ENCODE peak calls at places on chromosomes 11 and 22, in six cellular contexts. O is neural progenitor cell, I is fibroblast of lung, P is upper lobe of left lung, N is cardiac muscle cell, W is AG04450. V is an unnamed sample.

GRCh38 chr22:20036535-20037392 is 15.9 kb downstream of the TANGO2 start:
- DNase-seq in O (no peak), I (no peak), P (no peak), N (no peak), W (no peak), V (no peak)

GRCh38 chr22:40121463-40121862 is 56.3 kb upstream of the TNRC6B start:
- DNase-seq in O (no peak), I (no peak), P (no peak), N (no peak), W (no peak), V (no peak)

GRCh38 chr11:22928207-22928917 is 68.1 kb upstream of the CCDC179 start:
- DNase-seq in O (no peak), I (no peak), P (no peak), N (peak; percentile 1), W (no peak), V (no peak)

GRCh38 chr11:77604281-77604680 is 14.5 kb downstream of the AQP11 start:
- DNase-seq in O (no peak), I (no peak), P (no peak), N (no peak), W (no peak), V (no peak)

GRCh38 chr11:117875397-117876048 is 935 bp downstream of the FXYD6 start:
- DNase-seq in O (peak; percentile 64), I (no peak), P (no peak), N (no peak), W (no peak), V (peak; percentile 21)

GRCh38 chr11:199782-200181 is 6.9 kb downstream of the SCGB1C1 start:
- DNase-seq in O (no peak), I (no peak), P (no peak), N (no peak), W (no peak), V (no peak)

GRCh38 chr11:18457435-18457834 is 1.8 kb downstream of the LDHAL6A start:
- DNase-seq in O (no peak), I (no peak), P (no peak), N (peak; percentile 8), W (no peak), V (no peak)

GRCh38 chr11:65615950-65616574 is 486 bp downstream of the PCNX3 start:
- DNase-seq in O (peak; percentile 69), I (peak; percentile 21), P (no peak), N (peak; percentile 31), W (no peak), V (no peak)

GRCh38 chr22:20857838-20858614 is 585 bp downstream of the PI4KA start:
- DNase-seq in O (peak; percentile 95), I (peak; percentile 84), P (peak; percentile 90), N (peak; percentile 92), W (peak; percentile 61), V (peak; percentile 80)

GRCh38 chr22:39283312-39284141 is 35.9 kb downstream of the RPL3 start:
- DNase-seq in O (no peak), I (peak; percentile 76), P (peak; percentile 81), N (peak; percentile 69), W (no peak), V (no peak)

GRCh38 chr11:57214087-57214395 is 23.0 kb downstream of the APLNR start:
- DNase-seq in O (peak; percentile 39), I (peak; percentile 62), P (no peak), N (peak; percentile 33), W (no peak), V (no peak)

GRCh38 chr11:113168358-113168757 is 146.0 kb upstream of the TTC12 start:
- DNase-seq in O (no peak), I (no peak), P (no peak), N (no peak), W (no peak), V (no peak)

GRCh38 chr11:2837651-2838050 is 47.9 kb downstream of the CDKN1C start:
- DNase-seq in O (no peak), I (no peak), P (no peak), N (no peak), W (no peak), V (no peak)

GRCh38 chr11:47620836-47621378 is 21.5 kb downstream of the MTCH2 start:
- DNase-seq in O (no peak), I (no peak), P (no peak), N (no peak), W (no peak), V (no peak)

GRCh38 chr22:26453812-26454500 is 24.9 kb downstream of the ASPHD2 start:
- DNase-seq in O (no peak), I (no peak), P (no peak), N (no peak), W (no peak), V (no peak)

GRCh38 chr22:43110444-43110926 is at the start of gene BIK:
- DNase-seq in O (peak; percentile 85), I (peak; percentile 27), P (peak; percentile 63), N (peak; percentile 35), W (no peak), V (peak; percentile 28)

GRCh38 chr11:20672575-20672974 is 3.2 kb downstream of the NELL1 start:
- DNase-seq in O (peak; percentile 41), I (no peak), P (no peak), N (peak; percentile 8), W (no peak), V (no peak)

GRCh38 chr11:77170107-77170506 is 42.1 kb downstream of the MYO7A start:
- DNase-seq in O (peak; percentile 60), I (no peak), P (no peak), N (no peak), W (no peak), V (no peak)

GRCh38 chr22:17949926-17950473 is 74.4 kb downstream of the MICAL3 start:
- DNase-seq in O (no peak), I (no peak), P (no peak), N (no peak), W (no peak), V (no peak)

GRCh38 chr22:48099251-48099650 is 1336.8 kb downstream of the TBC1D22A start:
- DNase-seq in O (no peak), I (no peak), P (no peak), N (no peak), W (no peak), V (no peak)

GRCh38 chr11:94993400-94993943 is 20.0 kb downstream of the KDM4D start:
- DNase-seq in O (no peak), I (no peak), P (no peak), N (no peak), W (no peak), V (no peak)

GRCh38 chr11:94998285-94998684 is 24.8 kb downstream of the KDM4D start:
- DNase-seq in O (no peak), I (no peak), P (no peak), N (no peak), W (no peak), V (no peak)

GRCh38 chr11:94997437-94997836 is 23.9 kb downstream of the KDM4D start:
- DNase-seq in O (no peak), I (no peak), P (no peak), N (no peak), W (no peak), V (no peak)
- TF ChIP-seq CTCF in O (no peak), I (peak; percentile 16), P (no peak), N (no peak), W (no peak), V (no peak)

GRCh38 chr11:86149813-86150212 is 80.9 kb upstream of the PICALM start:
- DNase-seq in O (no peak), I (peak; percentile 55), P (no peak), N (no peak), W (no peak), V (no peak)

GRCh38 chr11:86152901-86153300 is 84.0 kb upstream of the PICALM start:
- DNase-seq in O (no peak), I (no peak), P (no peak), N (no peak), W (no peak), V (no peak)

GRCh38 chr11:86152006-86152862 is 83.3 kb upstream of the PICALM start:
- DNase-seq in O (no peak), I (no peak), P (no peak), N (peak; percentile 29), W (no peak), V (no peak)

GRCh38 chr11:86150826-86151187 is 81.9 kb upstream of the PICALM start:
- DNase-seq in O (no peak), I (peak; percentile 34), P (no peak), N (peak; percentile 18), W (no peak), V (no peak)

GRCh38 chr11:86151188-86152005 is 82.5 kb upstream of the PICALM start:
- DNase-seq in O (peak; percentile 39), I (peak; percentile 36), P (no peak), N (peak; percentile 25), W (no peak), V (no peak)
- H3K27ac ChIP-seq in O (no peak overlapping the region), I (no peak overlapping the region), P (peak overlapping the region; percentile 77), N (peak overlapping the region; percentile 78), W (peak overlapping the region; percentile 41), V (no peak overlapping the region)

GRCh38 chr11:70715166-70715565 is 316.8 kb downstream of the CTTN start:
- DNase-seq in O (no peak), I (no peak), P (no peak), N (no peak), W (no peak), V (no peak)

GRCh38 chr11:70711911-70712185 is 313.5 kb downstream of the CTTN start:
- DNase-seq in O (no peak), I (no peak), P (no peak), N (no peak), W (no peak), V (no peak)

GRCh38 chr11:70713988-70714665 is 315.8 kb downstream of the CTTN start:
- DNase-seq in O (peak; percentile 73), I (no peak), P (no peak), N (no peak), W (no peak), V (no peak)

GRCh38 chr11:70712471-70712870 is 314.1 kb downstream of the CTTN start:
- DNase-seq in O (peak; percentile 40), I (no peak), P (peak; percentile 29), N (no peak), W (no peak), V (no peak)

GRCh38 chr11:70713436-70713835 is 315.1 kb downstream of the CTTN start:
- DNase-seq in O (no peak), I (no peak), P (no peak), N (no peak), W (no peak), V (no peak)
- H3K9me3 ChIP-seq in O (no peaks in the 10 kb centered on the region), I (no peaks in the 10 kb centered on the region), P (no peaks in the 10 kb centered on the region), N (no peaks in the 10 kb centered on the region), W (peaks cover 79% of the 10 kb centered on the region), V (no peaks in the 10 kb centered on the region)

DNA sequence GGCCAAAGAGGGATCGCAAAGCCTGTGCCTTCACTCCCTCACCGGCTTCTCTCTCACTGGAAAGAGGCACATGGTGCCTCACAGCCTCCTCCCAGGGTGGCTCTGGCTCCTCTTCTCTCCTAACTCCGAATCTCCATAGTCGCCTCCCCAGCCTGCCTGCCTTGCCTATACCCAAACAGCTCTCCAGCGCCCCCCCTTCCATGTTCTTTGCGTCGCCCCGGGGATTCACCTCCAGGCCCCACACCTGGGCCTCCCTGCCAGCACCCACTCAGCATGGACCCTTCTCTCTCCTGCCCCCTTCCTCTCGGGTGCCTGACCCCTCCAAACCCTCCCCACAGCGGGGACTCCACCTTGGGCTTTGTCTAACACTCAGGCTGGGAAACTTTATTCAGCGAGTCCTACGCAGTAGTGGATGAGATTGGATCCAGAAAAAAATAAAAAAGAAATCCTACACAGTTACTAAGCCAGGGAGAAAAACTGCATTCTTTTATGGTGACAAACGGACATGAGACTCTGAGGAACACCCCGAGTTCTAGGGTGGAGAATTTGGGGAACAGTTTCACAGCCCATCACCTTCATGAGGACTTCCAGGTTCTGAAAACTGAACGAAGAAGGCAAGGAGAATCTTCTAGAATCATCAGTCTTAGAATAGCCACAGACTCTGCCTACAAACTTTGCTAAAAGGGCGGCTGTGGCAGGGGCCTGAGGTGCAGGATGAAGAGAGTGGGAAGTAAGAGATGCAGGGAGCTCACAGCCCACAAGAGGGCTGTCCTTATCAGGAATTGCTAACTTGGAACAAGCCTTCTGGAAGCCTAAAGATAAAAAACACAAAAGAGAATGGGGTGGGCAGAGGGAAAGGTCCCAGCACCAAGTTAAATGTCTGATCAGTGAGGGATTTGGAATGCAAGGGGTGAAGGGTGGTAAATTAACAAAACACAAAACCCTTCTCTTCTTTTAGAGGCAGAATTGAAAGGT is 5.3 kb downstream of the PPM1F start:
- DNase-seq in O (peak; percentile 59), I (peak; percentile 61), P (no peak), N (peak; percentile 68), W (peak; percentile 46), V (no peak)
- TF ChIP-seq CTCF in O (peak; percentile 54), I (peak; percentile 71), P (peak; percentile 19), N (peak; percentile 68), W (peak; percentile 75), V (no peak)